ENCODE peak calls at places on chromosomes 5 and 9, in six cellular contexts. One of them, this sample, is unnamed.

GRCh38 chr5:167759411-167759821 is 532.0 kb upstream of the WWC1 start:
- DNase-seq in GM19239: no peak
- DNase-seq in colonic mucosa: no peak
- DNase-seq in SW 1271: no peak
- DNase-seq in natural killer cell: no peak
- DNase-seq in aorta: no peak
- DNase-seq in this sample: no peak

GRCh38 chr9:278651-279050 is 64.0 kb downstream of the DOCK8 start:
- DNase-seq in GM19239: no peak
- DNase-seq in natural killer cell: no peak
- DNase-seq in colonic mucosa: peak
- DNase-seq in SW 1271: no peak
- DNase-seq in aorta: no peak
- DNase-seq in this sample: no peak

GRCh38 chr9:136644343-136644592 is 18.4 kb upstream of the EGFL7 start:
- DNase-seq in SW 1271: peak
- DNase-seq in aorta: peak
- DNase-seq in colonic mucosa: peak
- DNase-seq in natural killer cell: no peak
- DNase-seq in GM19239: no peak
- DNase-seq in this sample: no peak

GRCh38 chr5:156951354-156951753 is 11.7 kb downstream of the TIMD4 start:
- DNase-seq in GM19239: no peak
- DNase-seq in colonic mucosa: no peak
- DNase-seq in natural killer cell: no peak
- DNase-seq in SW 1271: no peak
- DNase-seq in aorta: no peak
- DNase-seq in this sample: no peak

GRCh38 chr5:59600998-59601397 is 292.5 kb downstream of the PDE4D start:
- DNase-seq in aorta: no peak
- DNase-seq in GM19239: no peak
- DNase-seq in SW 1271: no peak
- DNase-seq in natural killer cell: no peak
- DNase-seq in colonic mucosa: no peak
- DNase-seq in this sample: no peak

GRCh38 chr9:113375057-113376023 is 1.4 kb downstream of the HDHD3 start:
- DNase-seq in aorta: no peak
- DNase-seq in SW 1271: no peak
- DNase-seq in colonic mucosa: peak
- DNase-seq in GM19239: no peak
- DNase-seq in natural killer cell: no peak
- DNase-seq in this sample: no peak

GRCh38 chr5:72498284-72498683 is 8.9 kb downstream of the ZNF366 start:
- DNase-seq in GM19239: no peak
- DNase-seq in SW 1271: no peak
- DNase-seq in natural killer cell: no peak
- DNase-seq in colonic mucosa: no peak
- DNase-seq in aorta: no peak
- DNase-seq in this sample: no peak

GRCh38 chr5:67215592-67216471 is 19.2 kb upstream of the CD180 start:
- DNase-seq in natural killer cell: peak
- DNase-seq in aorta: peak
- DNase-seq in SW 1271: no peak
- DNase-seq in colonic mucosa: peak
- DNase-seq in GM19239: peak
- DNase-seq in this sample: peak

GRCh38 chr9:23850242-23851023 is 24.4 kb upstream of the ELAVL2 start:
- DNase-seq in GM19239: no peak
- DNase-seq in aorta: no peak
- DNase-seq in natural killer cell: no peak
- DNase-seq in SW 1271: no peak
- DNase-seq in colonic mucosa: no peak
- DNase-seq in this sample: no peak

GRCh38 chr5:16539169-16539666 is 73.6 kb upstream of the ZNF622 start:
- DNase-seq in colonic mucosa: peak
- DNase-seq in natural killer cell: no peak
- DNase-seq in GM19239: no peak
- DNase-seq in SW 1271: no peak
- DNase-seq in aorta: peak
- DNase-seq in this sample: no peak

GRCh38 chr9:112065781-112066606 is 109.1 kb downstream of the SUSD1 start:
- DNase-seq in SW 1271: no peak
- DNase-seq in aorta: no peak
- DNase-seq in GM19239: no peak
- DNase-seq in colonic mucosa: peak
- DNase-seq in natural killer cell: no peak
- DNase-seq in this sample: no peak

GRCh38 chr9:15142903-15143534 is 164.0 kb downstream of the TTC39B start:
- DNase-seq in natural killer cell: no peak
- DNase-seq in SW 1271: peak
- DNase-seq in colonic mucosa: no peak
- DNase-seq in aorta: no peak
- DNase-seq in GM19239: peak
- DNase-seq in this sample: peak

GRCh38 chr5:138402640-138403039 is 36.2 kb upstream of the REEP2 start:
- DNase-seq in natural killer cell: no peak
- DNase-seq in aorta: no peak
- DNase-seq in GM19239: peak
- DNase-seq in colonic mucosa: no peak
- DNase-seq in SW 1271: no peak
- DNase-seq in this sample: no peak

GRCh38 chr5:129670944-129671343 is 77.0 kb upstream of the MINAR2 start:
- DNase-seq in natural killer cell: no peak
- DNase-seq in aorta: no peak
- DNase-seq in SW 1271: peak
- DNase-seq in colonic mucosa: no peak
- DNase-seq in GM19239: no peak
- DNase-seq in this sample: no peak

GRCh38 chr9:127937046-127937382 is 640 bp downstream of the DPM2 start:
- DNase-seq in GM19239: no peak
- DNase-seq in aorta: no peak
- DNase-seq in natural killer cell: no peak
- DNase-seq in colonic mucosa: no peak
- DNase-seq in SW 1271: no peak
- DNase-seq in this sample: no peak

GRCh38 chr9:70080481-70081119 is 37.0 kb downstream of the MAMDC2 start:
- DNase-seq in colonic mucosa: no peak
- DNase-seq in natural killer cell: no peak
- DNase-seq in GM19239: no peak
- DNase-seq in SW 1271: no peak
- DNase-seq in aorta: no peak
- DNase-seq in this sample: no peak

GRCh38 chr5:160020266-160020770 is 11.4 kb downstream of the TTC1 start:
- DNase-seq in GM19239: no peak
- DNase-seq in SW 1271: no peak
- DNase-seq in aorta: no peak
- DNase-seq in colonic mucosa: no peak
- DNase-seq in natural killer cell: no peak
- DNase-seq in this sample: no peak

GRCh38 chr9:132712753-132713152 is 42.5 kb downstream of the GTF3C4 start:
- DNase-seq in GM19239: no peak
- DNase-seq in colonic mucosa: no peak
- DNase-seq in natural killer cell: no peak
- DNase-seq in SW 1271: no peak
- DNase-seq in aorta: no peak
- DNase-seq in this sample: no peak

This sample was measured in GM12864.